ENCODE peak calls at places on chromosome 19, in ten cellular contexts. N is progenitor cell of endocrine pancreas; T is neuronal stem cell; Z is C1 segment of cervical spinal cord; V is cardiac fibroblast; K is brain microvascular endothelial cell; H is H7; D is NCI-H1417 treated with DMSO at 0.1 percent for 48 hours; W is activated T-cell treated with anti-CD3 and anti-CD28 coated beads, Interleukin-2, amount 50 U/mL, for 72 hours; B is iPS-NIHi11. P is an unnamed sample.

GRCh38 chr19:3480383-3481091 is at the start of gene SMIM24:
- DNase-seq in N (no peak), T (no peak), Z (no peak), V (no peak), K (no peak), H (peak), D (no peak), W (no peak), B (peak), P (no peak)

GRCh38 chr19:34347561-34348165 is 17.3 kb upstream of the GPI start:
- DNase-seq in N (no peak), T (no peak), Z (no peak), V (no peak), K (no peak), H (no peak), D (no peak), W (no peak), B (no peak), P (no peak)

GRCh38 chr19:28701491-28701890 is 511.5 kb downstream of the UQCRFS1 start:
- DNase-seq in N (no peak), T (no peak), Z (no peak), V (peak), K (no peak), H (no peak), D (no peak), W (no peak), B (no peak), P (no peak)

GRCh38 chr19:45809643-45810159 is 5.4 kb downstream of the RSPH6A start:
- DNase-seq in N (no peak), T (no peak), Z (no peak), V (peak), K (peak), H (peak), D (no peak), W (no peak), B (no peak), P (no peak)

GRCh38 chr19:14677464-14677863 is 2.8 kb upstream of the ADGRE3 start:
- DNase-seq in N (no peak), T (no peak), Z (no peak), V (no peak), K (no peak), H (no peak), D (no peak), W (peak), B (no peak), P (no peak)

GRCh38 chr19:12825259-12826131 is 8.9 kb downstream of the RTBDN start:
- DNase-seq in N (peak), T (no peak), Z (no peak), V (peak), K (no peak), H (peak), D (no peak), W (peak), B (peak), P (no peak)

GRCh38 chr19:53910170-53910518 is 1.1 kb downstream of the CACNG7 start:
- DNase-seq in N (no peak), T (peak), Z (no peak), V (peak), K (no peak), H (peak), D (no peak), W (no peak), B (peak), P (no peak)

GRCh38 chr19:2461751-2462634 is 5.2 kb upstream of the LMNB2 start:
- DNase-seq in N (no peak), T (peak), Z (no peak), V (peak), K (no peak), H (peak), D (no peak), W (peak), B (peak), P (no peak)

GRCh38 chr19:10817291-10818038 is 18.5 kb downstream of the TMED1 start:
- DNase-seq in N (no peak), T (no peak), Z (no peak), V (peak), K (peak), H (no peak), D (no peak), W (no peak), B (no peak), P (no peak)

GRCh38 chr19:18478545-18479311 is 40.8 kb upstream of the ISYNA1 start:
- DNase-seq in N (no peak), T (no peak), Z (peak), V (peak), K (peak), H (no peak), D (no peak), W (peak), B (no peak), P (no peak)

GRCh38 chr19:16862826-16863405 is 25.9 kb upstream of the F2RL3 start:
- DNase-seq in N (no peak), T (no peak), Z (no peak), V (no peak), K (no peak), H (no peak), D (no peak), W (no peak), B (no peak), P (no peak)

GRCh38 chr19:46860846-46861690 is at the start of gene ARHGAP35:
- DNase-seq in N (no peak), T (no peak), Z (no peak), V (peak), K (no peak), H (peak), D (no peak), W (no peak), B (peak), P (no peak)

GRCh38 chr19:18322318-18322758 is 538 bp downstream of the LSM4 start:
- DNase-seq in N (no peak), T (no peak), Z (no peak), V (peak), K (peak), H (peak), D (no peak), W (peak), B (peak), P (no peak)

GRCh38 chr19:40776966-40777794 is 867 bp upstream of the RAB4B start:
- DNase-seq in N (peak), T (peak), Z (peak), V (peak), K (peak), H (peak), D (peak), W (peak), B (peak), P (peak)

GRCh38 chr19:6752257-6753177 is 13.0 kb downstream of the TRIP10 start:
- DNase-seq in N (peak), T (no peak), Z (no peak), V (no peak), K (no peak), H (peak), D (no peak), W (no peak), B (peak), P (peak)

GRCh38 chr19:10393137-10393536 is 10.2 kb downstream of the CDC37 start:
- DNase-seq in N (no peak), T (no peak), Z (no peak), V (no peak), K (no peak), H (no peak), D (no peak), W (no peak), B (no peak), P (no peak)

GRCh38 chr19:18637644-18638630 is 1.1 kb downstream of the KLHL26 start:
- DNase-seq in N (no peak), T (no peak), Z (no peak), V (no peak), K (no peak), H (peak), D (no peak), W (no peak), B (peak), P (no peak)

GRCh38 chr19:21698215-21698614 is 69.2 kb downstream of the ZNF100 start:
- DNase-seq in N (no peak), T (peak), Z (no peak), V (peak), K (no peak), H (peak), D (no peak), W (no peak), B (no peak), P (no peak)

GRCh38 chr19:23384858-23385257 is 10.4 kb downstream of the ZNF91 start:
- DNase-seq in N (no peak), T (no peak), Z (no peak), V (no peak), K (no peak), H (peak), D (no peak), W (no peak), B (no peak), P (no peak)